ENCODE peak calls at places on chromosomes 11 and 22, in seven cellular contexts. Q, O, G, H, V, I and R are unnamed samples.

GRCh38 chr11:126943319-126943718 is 57.3 kb downstream of the KIRREL3 start:
- DNase-seq in Q (no peak), O (no peak), G (no peak), H (no peak), V (no peak), I (no peak), R (no peak)

GRCh38 chr11:705646-706438 is at the start of gene EPS8L2:
- DNase-seq in Q (no peak), O (no peak), G (no peak), H (no peak), V (peak; percentile 59), I (no peak), R (no peak)

GRCh38 chr22:41127447-41127846 is 35.1 kb downstream of the EP300 start:
- DNase-seq in Q (no peak), O (no peak), G (no peak), H (no peak), V (no peak), I (no peak), R (no peak)

GRCh38 chr11:124753207-124753606 is 1.2 kb upstream of the VSIG2 start:
- DNase-seq in Q (no peak), O (no peak), G (no peak), H (no peak), V (no peak), I (no peak), R (no peak)

GRCh38 chr11:19680824-19681368 is 31.7 kb upstream of the NAV2 start:
- DNase-seq in Q (no peak), O (no peak), G (no peak), H (peak; percentile 23), V (no peak), I (no peak), R (no peak)

GRCh38 chr11:116515666-116516184 is 257.1 kb downstream of the BUD13 start:
- DNase-seq in Q (no peak), O (no peak), G (no peak), H (no peak), V (no peak), I (no peak), R (no peak)

GRCh38 chr22:32868928-32869327 is 67.4 kb downstream of the TIMP3 start:
- DNase-seq in Q (no peak), O (no peak), G (no peak), H (no peak), V (no peak), I (no peak), R (no peak)

GRCh38 chr11:60918941-60919275 is 5.0 kb downstream of the TMEM109 start:
- DNase-seq in Q (no peak), O (no peak), G (no peak), H (peak; percentile 66), V (no peak), I (no peak), R (no peak)

GRCh38 chr11:111631034-111631665 is 28.9 kb downstream of the SIK2 start:
- DNase-seq in Q (no peak), O (no peak), G (no peak), H (peak; percentile 41), V (no peak), I (no peak), R (no peak)

GRCh38 chr11:74492974-74493815 is at the start of gene LIPT2:
- DNase-seq in Q (peak; percentile 97), O (peak; percentile 97), G (peak; percentile 87), H (peak; percentile 96), V (peak; percentile 94), I (peak; percentile 90), R (peak; percentile 66)

GRCh38 chr11:104333977-104334376 is 170.0 kb upstream of the PDGFD start:
- DNase-seq in Q (no peak), O (no peak), G (no peak), H (peak; percentile 50), V (no peak), I (peak; percentile 12), R (no peak)